ENCODE peak calls at places on chromosome 19, in ten cellular contexts. T is psoas muscle; V is cardiac muscle cell; K is mammary epithelial cell; P is kidney; S is CD4-positive, alpha-beta memory T cell; N is astrocyte; O is OCI-LY7; U is Peyer's patch; B is CD4-positive, CD25-positive, alpha-beta regulatory T cell. Q is an unnamed sample. For H3K4me1, the result is how much of the 10 kb centered on the place peaks cover.

GRCh38 chr19:38974599-38975213 is 836 bp downstream of the FBXO17 start:
- DNase-seq in T (no peak), V (peak), K (no peak), P (no peak), S (no peak), N (no peak), O (no peak), U (no peak), B (no peak), Q (no peak)

GRCh38 chr19:49555600-49556411 is 24.6 kb downstream of the NOSIP start:
- DNase-seq in T (peak), V (peak), K (no peak), P (peak), S (peak), N (no peak), O (peak), U (peak), B (peak), Q (peak)

GRCh38 chr19:15636026-15636425 is 4.7 kb upstream of the CYP4F3 start:
- DNase-seq in T (no peak), V (no peak), K (no peak), P (no peak), S (no peak), N (no peak), O (no peak), U (no peak), B (no peak), Q (no peak)

GRCh38 chr19:38977445-38978314 is 2.1 kb upstream of the FBXO17 start:
- DNase-seq in T (no peak), V (no peak), K (peak), P (no peak), S (no peak), N (peak), O (no peak), U (no peak), B (peak), Q (no peak)

GRCh38 chr19:39200066-39200817 is 3.5 kb downstream of the NCCRP1 start:
- DNase-seq in T (no peak), V (no peak), K (no peak), P (no peak), S (no peak), N (no peak), O (no peak), U (no peak), B (no peak), Q (no peak)

GRCh38 chr19:18156268-18156667 is 3.3 kb downstream of the PIK3R2 start:
- DNase-seq in T (no peak), V (no peak), K (no peak), P (no peak), S (no peak), N (no peak), O (no peak), U (no peak), B (no peak), Q (no peak)

GRCh38 chr19:15631817-15632216 is 8.9 kb upstream of the CYP4F3 start:
- DNase-seq in T (no peak), V (peak), K (no peak), P (no peak), S (peak), N (no peak), O (peak), U (no peak), B (no peak), Q (no peak)

GRCh38 chr19:18100710-18101109 is 3.1 kb downstream of the MAST3 start:
- DNase-seq in T (no peak), V (no peak), K (no peak), P (no peak), S (no peak), N (no peak), O (no peak), U (no peak), B (no peak), Q (no peak)

GRCh38 chr19:55075366-55075998 is at the start of gene EPS8L1:
- DNase-seq in T (no peak), V (no peak), K (peak), P (peak), S (no peak), N (no peak), O (no peak), U (peak), B (no peak), Q (no peak)

GRCh38 chr19:1630811-1631210 is 21.6 kb downstream of the TCF3 start:
- DNase-seq in T (no peak), V (no peak), K (no peak), P (no peak), S (no peak), N (no peak), O (no peak), U (no peak), B (no peak), Q (no peak)

GRCh38 chr19:16078311-16078758 is 2.0 kb downstream of the TPM4 start:
- DNase-seq in T (no peak), V (no peak), K (peak), P (peak), S (peak), N (peak), O (peak), U (no peak), B (peak), Q (no peak)

GRCh38 chr19:5126498-5127223 is 157.7 kb downstream of the KDM4B start:
- DNase-seq in T (no peak), V (no peak), K (no peak), P (no peak), S (no peak), N (no peak), O (peak), U (no peak), B (no peak), Q (no peak)

GRCh38 chr19:42140125-42140754 is 8.0 kb upstream of the POU2F2 start:
- DNase-seq in T (peak), V (peak), K (peak), P (peak), S (no peak), N (peak), O (peak), U (no peak), B (no peak), Q (no peak)

GRCh38 chr19:50548191-50549058 is 19.8 kb downstream of the LRRC4B start:
- DNase-seq in T (no peak), V (no peak), K (no peak), P (no peak), S (no peak), N (no peak), O (no peak), U (no peak), B (no peak), Q (no peak)

GRCh38 chr19:1223018-1223855 is 14.6 kb downstream of the CBARP start:
- DNase-seq in T (no peak), V (peak), K (no peak), P (no peak), S (no peak), N (no peak), O (peak), U (no peak), B (peak), Q (no peak)

GRCh38 chr19:27746691-27747380 is 1466.1 kb downstream of the UQCRFS1 start:
- DNase-seq in T (peak), V (peak), K (peak), P (peak), S (no peak), N (peak), O (no peak), U (peak), B (no peak), Q (no peak)

GRCh38 chr19:4742717-4743646 is 19.3 kb upstream of the DPP9 start:
- DNase-seq in T (no peak), V (no peak), K (no peak), P (no peak), S (no peak), N (no peak), O (no peak), U (no peak), B (no peak), Q (no peak)

GRCh38 chr19:5335593-5335992 is 5.0 kb downstream of the PTPRS start:
- DNase-seq in T (no peak), V (no peak), K (no peak), P (no peak), S (no peak), N (no peak), O (no peak), U (no peak), B (no peak), Q (no peak)

GRCh38 chr19:53545271-53546065 is 7.5 kb downstream of the ZNF331 start:
- DNase-seq in T (peak), V (no peak), K (no peak), P (no peak), S (no peak), N (peak), O (no peak), U (no peak), B (no peak), Q (no peak)

GRCh38 chr19:30567535-30568232 is 195.5 kb downstream of the ZNF536 start:
- DNase-seq in T (no peak), V (no peak), K (no peak), P (no peak), S (no peak), N (no peak), O (no peak), U (no peak), B (no peak), Q (no peak)

GRCh38 chr19:12974301-12975220 is 5.2 kb downstream of the DAND5 start:
- DNase-seq in T (no peak), V (no peak), K (no peak), P (no peak), S (no peak), N (no peak), O (no peak), U (no peak), B (no peak), Q (no peak)

GRCh38 chr19:33130433-33130832 is 1.5 kb upstream of the WDR88 start:
- DNase-seq in T (no peak), V (no peak), K (no peak), P (no peak), S (no peak), N (no peak), O (no peak), U (no peak), B (no peak), Q (no peak)

GRCh38 chr19:32363175-32363574 is 17.8 kb downstream of the ZNF507 start:
- DNase-seq in T (no peak), V (peak), K (peak), P (no peak), S (no peak), N (no peak), O (no peak), U (no peak), B (no peak), Q (no peak)

GRCh38 chr19:16213076-16213475 is 15.4 kb downstream of the AP1M1 start:
- DNase-seq in T (no peak), V (peak), K (no peak), P (no peak), S (no peak), N (no peak), O (no peak), U (no peak), B (no peak), Q (no peak)

GRCh38 chr19:1084024-1084868 is 10.9 kb downstream of the POLR2E start:
- DNase-seq in T (no peak), V (no peak), K (no peak), P (peak), S (no peak), N (no peak), O (no peak), U (no peak), B (no peak), Q (no peak)

GRCh38 chr19:19379527-19379926 is 25.9 kb upstream of the GATAD2A start:
- DNase-seq in T (no peak), V (no peak), K (no peak), P (no peak), S (no peak), N (no peak), O (no peak), U (no peak), B (no peak), Q (no peak)
- H3K27ac ChIP-seq in T (no peak), V (no peak), K (no peak), P (no peak), S (no peak), N (no peak), O (no peak), U (no peak), B (no peak), Q (no peak)

GRCh38 chr19:19445911-19446361 is 40.5 kb downstream of the GATAD2A start:
- DNase-seq in T (no peak), V (no peak), K (peak), P (peak), S (no peak), N (peak), O (peak), U (peak), B (peak), Q (no peak)

GRCh38 chr19:19443283-19443682 is 37.8 kb downstream of the GATAD2A start:
- DNase-seq in T (no peak), V (no peak), K (no peak), P (no peak), S (no peak), N (no peak), O (no peak), U (no peak), B (no peak), Q (no peak)

GRCh38 chr19:19445288-19445687 is 39.8 kb downstream of the GATAD2A start:
- DNase-seq in T (no peak), V (no peak), K (no peak), P (no peak), S (no peak), N (no peak), O (no peak), U (no peak), B (no peak), Q (no peak)

GRCh38 chr19:19443902-19444693 is 38.6 kb downstream of the GATAD2A start:
- DNase-seq in T (no peak), V (no peak), K (no peak), P (peak), S (no peak), N (no peak), O (no peak), U (no peak), B (peak), Q (no peak)

GRCh38 chr19:19444694-19445155 is 39.2 kb downstream of the GATAD2A start:
- DNase-seq in T (no peak), V (peak), K (no peak), P (peak), S (no peak), N (peak), O (peak), U (no peak), B (peak), Q (no peak)
- H3K4me3 ChIP-seq in T (no peak), V (no peak), K (no peak), P (no peak), S (no peak), N (no peak), O (no peak), U (no peak), B (peak), Q (no peak)

GRCh38 chr19:14516048-14516534 is 2.1 kb downstream of the DNAJB1 start:
- DNase-seq in T (no peak), V (no peak), K (no peak), P (no peak), S (no peak), N (no peak), O (no peak), U (no peak), B (no peak), Q (no peak)
- H3K4me1 ChIP-seq in T (under half), V (under half), K (under half), P (under half), S (half or more), N (under half), O (under half), U (under half), B (half or more), Q (under half)

GRCh38 chr19:57357406-57357805 is 5.9 kb upstream of the TRAPPC2B start:
- DNase-seq in T (no peak), V (no peak), K (no peak), P (no peak), S (no peak), N (no peak), O (no peak), U (no peak), B (no peak), Q (no peak)

GRCh38 chr19:57359300-57359699 is 4.1 kb upstream of the TRAPPC2B start:
- DNase-seq in T (no peak), V (no peak), K (no peak), P (no peak), S (no peak), N (no peak), O (no peak), U (no peak), B (no peak), Q (no peak)

GRCh38 chr19:57363734-57364181 is 407 bp downstream of the TRAPPC2B start:
- DNase-seq in T (no peak), V (peak), K (no peak), P (no peak), S (no peak), N (peak), O (peak), U (no peak), B (peak), Q (no peak)

GRCh38 chr19:57362997-57363705 is at the start of the genes TRAPPC2B and ZNF547:
- DNase-seq in T (peak), V (peak), K (peak), P (peak), S (peak), N (peak), O (peak), U (peak), B (peak), Q (peak)

DNA sequence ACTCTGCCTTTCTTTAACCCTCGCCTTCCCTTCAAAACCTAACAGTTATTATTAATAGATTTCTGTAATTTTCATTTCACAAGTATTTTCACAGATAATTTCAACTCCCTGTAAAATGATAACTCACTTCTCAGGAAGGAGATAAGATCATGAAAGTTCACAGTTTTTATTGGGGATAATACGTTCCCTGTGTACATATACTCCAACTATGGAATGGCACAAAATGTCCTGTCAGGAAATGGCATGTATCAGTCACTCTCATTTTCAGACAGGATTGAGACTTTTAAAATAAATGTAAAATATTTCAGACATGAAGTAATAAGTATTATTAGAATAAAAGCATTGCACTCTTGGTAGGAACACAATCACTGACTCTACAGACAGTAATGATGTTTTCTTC is 932 bp upstream of the TRAPPC2B start:
- DNase-seq in T (no peak), V (peak), K (no peak), P (no peak), S (no peak), N (no peak), O (no peak), U (no peak), B (no peak), Q (no peak)
- H3K27ac ChIP-seq in T (peak), V (peak), K (peak), P (peak), S (peak), N (peak), O (no peak), U (no peak), B (peak), Q (peak)

Q was measured in effector memory CD4-positive, alpha-beta T cell.